ENCODE peak calls at places on chromosomes 1 and 21, in eight cellular contexts. One of them, this sample, is unnamed.

GRCh38 chr1:207259391-207259790 is 62.1 kb upstream of the CD55 start:
- DNase-seq in stomach: no peak
- DNase-seq in suprapubic skin: no peak
- DNase-seq in K562: no peak
- DNase-seq in tibial nerve: no peak
- DNase-seq in HepG2: peak
- DNase-seq in GM12878: no peak
- DNase-seq in ovary: no peak
- DNase-seq in this sample: peak

GRCh38 chr1:216076751-216077150 is 346.5 kb downstream of the USH2A start:
- DNase-seq in stomach: no peak
- DNase-seq in suprapubic skin: no peak
- DNase-seq in K562: no peak
- DNase-seq in tibial nerve: no peak
- DNase-seq in HepG2: no peak
- DNase-seq in GM12878: no peak
- DNase-seq in ovary: no peak
- DNase-seq in this sample: no peak

GRCh38 chr21:44566403-44566802 is 7.1 kb upstream of the KRTAP10-4 start:
- DNase-seq in stomach: no peak
- DNase-seq in suprapubic skin: no peak
- DNase-seq in K562: no peak
- DNase-seq in tibial nerve: no peak
- DNase-seq in HepG2: no peak
- DNase-seq in GM12878: no peak
- DNase-seq in ovary: no peak
- DNase-seq in this sample: no peak

GRCh38 chr1:64246294-64246917 is 43.0 kb downstream of the UBE2U start:
- DNase-seq in stomach: no peak
- DNase-seq in suprapubic skin: no peak
- DNase-seq in K562: peak
- DNase-seq in tibial nerve: no peak
- DNase-seq in HepG2: peak
- DNase-seq in GM12878: no peak
- DNase-seq in ovary: no peak
- DNase-seq in this sample: no peak

GRCh38 chr1:150575518-150576366 is 3.7 kb downstream of the MCL1 start:
- DNase-seq in stomach: no peak
- DNase-seq in suprapubic skin: no peak
- DNase-seq in K562: no peak
- DNase-seq in tibial nerve: no peak
- DNase-seq in HepG2: no peak
- DNase-seq in GM12878: no peak
- DNase-seq in ovary: no peak
- DNase-seq in this sample: no peak

GRCh38 chr1:31843506-31843905 is 27.7 kb upstream of the SPOCD1 start:
- DNase-seq in stomach: no peak
- DNase-seq in suprapubic skin: peak
- DNase-seq in K562: no peak
- DNase-seq in tibial nerve: no peak
- DNase-seq in HepG2: no peak
- DNase-seq in GM12878: no peak
- DNase-seq in ovary: no peak
- DNase-seq in this sample: no peak

GRCh38 chr21:19123053-19123452 is 719.5 kb upstream of the TMPRSS15 start:
- DNase-seq in stomach: no peak
- DNase-seq in suprapubic skin: no peak
- DNase-seq in K562: no peak
- DNase-seq in tibial nerve: no peak
- DNase-seq in HepG2: no peak
- DNase-seq in GM12878: no peak
- DNase-seq in ovary: no peak
- DNase-seq in this sample: no peak

GRCh38 chr1:106224426-106224825 is 832.0 kb upstream of the PRMT6 start:
- DNase-seq in stomach: no peak
- DNase-seq in suprapubic skin: no peak
- DNase-seq in K562: no peak
- DNase-seq in tibial nerve: no peak
- DNase-seq in HepG2: no peak
- DNase-seq in GM12878: no peak
- DNase-seq in ovary: no peak
- DNase-seq in this sample: no peak

GRCh38 chr1:25799758-25800537 is at the start of gene SELENON:
- DNase-seq in stomach: peak
- DNase-seq in suprapubic skin: no peak
- DNase-seq in K562: peak
- DNase-seq in tibial nerve: no peak
- DNase-seq in HepG2: peak
- DNase-seq in GM12878: no peak
- DNase-seq in ovary: peak
- DNase-seq in this sample: peak

GRCh38 chr1:111483166-111483565 is 9.4 kb downstream of the C1orf162 start:
- DNase-seq in stomach: no peak
- DNase-seq in suprapubic skin: no peak
- DNase-seq in K562: no peak
- DNase-seq in tibial nerve: no peak
- DNase-seq in HepG2: no peak
- DNase-seq in GM12878: no peak
- DNase-seq in ovary: no peak
- DNase-seq in this sample: no peak

GRCh38 chr21:14454642-14455009 is 71.7 kb upstream of the HSPA13 start:
- DNase-seq in stomach: no peak
- DNase-seq in suprapubic skin: no peak
- DNase-seq in K562: peak
- DNase-seq in tibial nerve: no peak
- DNase-seq in HepG2: no peak
- DNase-seq in GM12878: peak
- DNase-seq in ovary: no peak
- DNase-seq in this sample: no peak

GRCh38 chr1:1001631-1002300 is 1.9 kb upstream of the HES4 start:
- DNase-seq in stomach: peak
- DNase-seq in suprapubic skin: peak
- DNase-seq in K562: peak
- DNase-seq in tibial nerve: peak
- DNase-seq in HepG2: peak
- DNase-seq in GM12878: no peak
- DNase-seq in ovary: peak
- DNase-seq in this sample: peak

GRCh38 chr1:232510367-232511110 is 119.4 kb downstream of the SIPA1L2 start:
- DNase-seq in stomach: no peak
- DNase-seq in suprapubic skin: no peak
- DNase-seq in K562: no peak
- DNase-seq in tibial nerve: no peak
- DNase-seq in HepG2: no peak
- DNase-seq in GM12878: no peak
- DNase-seq in ovary: no peak
- DNase-seq in this sample: no peak

GRCh38 chr1:81424816-81425215 is 375.9 kb upstream of the ADGRL2 start:
- DNase-seq in stomach: no peak
- DNase-seq in suprapubic skin: no peak
- DNase-seq in K562: no peak
- DNase-seq in tibial nerve: no peak
- DNase-seq in HepG2: no peak
- DNase-seq in GM12878: no peak
- DNase-seq in ovary: no peak
- DNase-seq in this sample: no peak

GRCh38 chr1:6223617-6224016 is 12.1 kb downstream of the ICMT start:
- DNase-seq in stomach: no peak
- DNase-seq in suprapubic skin: no peak
- DNase-seq in K562: no peak
- DNase-seq in tibial nerve: no peak
- DNase-seq in HepG2: no peak
- DNase-seq in GM12878: no peak
- DNase-seq in ovary: no peak
- DNase-seq in this sample: no peak

GRCh38 chr1:6221210-6221784 is 14.5 kb downstream of the ICMT start:
- DNase-seq in stomach: no peak
- DNase-seq in suprapubic skin: no peak
- DNase-seq in K562: no peak
- DNase-seq in tibial nerve: no peak
- DNase-seq in HepG2: no peak
- DNase-seq in GM12878: no peak
- DNase-seq in ovary: no peak
- DNase-seq in this sample: no peak

GRCh38 chr1:6220236-6220635 is 14.3 kb downstream of the RNF207 start:
- DNase-seq in stomach: no peak
- DNase-seq in suprapubic skin: no peak
- DNase-seq in K562: no peak
- DNase-seq in tibial nerve: no peak
- DNase-seq in HepG2: no peak
- DNase-seq in GM12878: no peak
- DNase-seq in ovary: no peak
- DNase-seq in this sample: no peak

GRCh38 chr1:6222644-6223043 is 13.1 kb downstream of the ICMT start:
- DNase-seq in stomach: no peak
- DNase-seq in suprapubic skin: no peak
- DNase-seq in K562: no peak
- DNase-seq in tibial nerve: peak
- DNase-seq in HepG2: no peak
- DNase-seq in GM12878: no peak
- DNase-seq in ovary: no peak
- DNase-seq in this sample: peak

GRCh38 chr1:6218380-6218779 is 12.5 kb downstream of the RNF207 start:
- DNase-seq in stomach: no peak
- DNase-seq in suprapubic skin: no peak
- DNase-seq in K562: no peak
- DNase-seq in tibial nerve: no peak
- DNase-seq in HepG2: no peak
- DNase-seq in GM12878: no peak
- DNase-seq in ovary: no peak
- DNase-seq in this sample: no peak
- TF ChIP-seq EP300 in stomach: no peak
- TF ChIP-seq EP300 in suprapubic skin: no peak
- TF ChIP-seq EP300 in K562: no peak
- TF ChIP-seq EP300 in tibial nerve: no peak
- TF ChIP-seq EP300 in HepG2: no peak
- TF ChIP-seq EP300 in GM12878: no peak
- TF ChIP-seq EP300 in ovary: no peak
- TF ChIP-seq EP300 in this sample: no peak

GRCh38 chr1:10341062-10341600 is 57.7 kb upstream of the PGD start:
- DNase-seq in stomach: no peak
- DNase-seq in suprapubic skin: no peak
- DNase-seq in K562: no peak
- DNase-seq in tibial nerve: no peak
- DNase-seq in HepG2: no peak
- DNase-seq in GM12878: no peak
- DNase-seq in ovary: no peak
- DNase-seq in this sample: peak

GRCh38 chr1:10347109-10347508 is 51.8 kb upstream of the PGD start:
- DNase-seq in stomach: no peak
- DNase-seq in suprapubic skin: no peak
- DNase-seq in K562: no peak
- DNase-seq in tibial nerve: no peak
- DNase-seq in HepG2: no peak
- DNase-seq in GM12878: no peak
- DNase-seq in ovary: no peak
- DNase-seq in this sample: no peak
- TF ChIP-seq POLR2A in stomach: no peak
- TF ChIP-seq POLR2A in suprapubic skin: no peak
- TF ChIP-seq POLR2A in K562: no peak
- TF ChIP-seq POLR2A in tibial nerve: no peak
- TF ChIP-seq POLR2A in HepG2: no peak
- TF ChIP-seq POLR2A in GM12878: no peak
- TF ChIP-seq POLR2A in ovary: no peak
- TF ChIP-seq POLR2A in this sample: no peak

DNA sequence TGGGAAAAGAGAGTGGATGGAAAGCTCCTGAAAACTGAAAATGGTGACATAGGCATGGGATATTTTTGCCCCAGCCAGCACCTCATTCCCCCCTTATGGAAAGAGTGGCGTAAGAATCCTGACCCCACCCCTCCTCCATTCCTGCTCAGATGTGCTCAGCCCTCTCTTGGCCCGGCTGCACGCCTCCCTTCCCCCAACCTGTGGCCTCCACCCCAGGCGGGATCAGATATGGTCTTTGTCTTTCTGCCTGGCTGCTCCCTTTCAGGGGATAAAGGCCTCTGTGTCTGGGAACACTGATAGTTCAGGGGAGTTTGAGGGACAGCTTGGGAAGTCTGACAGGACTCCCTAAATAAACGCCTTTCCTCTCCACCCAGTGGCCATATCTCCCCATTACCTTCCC is 49.8 kb downstream of the KIRREL1 start:
- DNase-seq in stomach: no peak
- DNase-seq in suprapubic skin: no peak
- DNase-seq in K562: peak
- DNase-seq in tibial nerve: no peak
- DNase-seq in HepG2: no peak
- DNase-seq in GM12878: no peak
- DNase-seq in ovary: no peak
- DNase-seq in this sample: no peak
- TF ChIP-seq EP300 in stomach: no peak
- TF ChIP-seq EP300 in suprapubic skin: no peak
- TF ChIP-seq EP300 in K562: no peak
- TF ChIP-seq EP300 in tibial nerve: no peak
- TF ChIP-seq EP300 in HepG2: no peak
- TF ChIP-seq EP300 in GM12878: no peak
- TF ChIP-seq EP300 in ovary: no peak
- TF ChIP-seq EP300 in this sample: no peak

GRCh38 chr1:36889846-36890245 is 144.5 kb downstream of the GRIK3 start:
- DNase-seq in stomach: peak
- DNase-seq in suprapubic skin: peak
- DNase-seq in K562: no peak
- DNase-seq in tibial nerve: no peak
- DNase-seq in HepG2: no peak
- DNase-seq in GM12878: no peak
- DNase-seq in ovary: no peak
- DNase-seq in this sample: no peak

GRCh38 chr1:36890776-36891175 is 143.5 kb downstream of the GRIK3 start:
- DNase-seq in stomach: peak
- DNase-seq in suprapubic skin: peak
- DNase-seq in K562: no peak
- DNase-seq in tibial nerve: peak
- DNase-seq in HepG2: no peak
- DNase-seq in GM12878: no peak
- DNase-seq in ovary: no peak
- DNase-seq in this sample: no peak

GRCh38 chr1:36885537-36886441 is 148.5 kb downstream of the GRIK3 start:
- DNase-seq in stomach: peak
- DNase-seq in suprapubic skin: peak
- DNase-seq in K562: no peak
- DNase-seq in tibial nerve: peak
- DNase-seq in HepG2: no peak
- DNase-seq in GM12878: no peak
- DNase-seq in ovary: no peak
- DNase-seq in this sample: no peak

GRCh38 chr1:36889478-36889845 is 144.9 kb downstream of the GRIK3 start:
- DNase-seq in stomach: no peak
- DNase-seq in suprapubic skin: no peak
- DNase-seq in K562: no peak
- DNase-seq in tibial nerve: peak
- DNase-seq in HepG2: no peak
- DNase-seq in GM12878: no peak
- DNase-seq in ovary: no peak
- DNase-seq in this sample: no peak

GRCh38 chr1:36888811-36889477 is 145.4 kb downstream of the GRIK3 start:
- DNase-seq in stomach: no peak
- DNase-seq in suprapubic skin: peak
- DNase-seq in K562: no peak
- DNase-seq in tibial nerve: peak
- DNase-seq in HepG2: no peak
- DNase-seq in GM12878: no peak
- DNase-seq in ovary: no peak
- DNase-seq in this sample: no peak
- TF ChIP-seq POLR2A in stomach: no peak
- TF ChIP-seq POLR2A in suprapubic skin: no peak
- TF ChIP-seq POLR2A in K562: no peak
- TF ChIP-seq POLR2A in tibial nerve: no peak
- TF ChIP-seq POLR2A in HepG2: no peak
- TF ChIP-seq POLR2A in GM12878: no peak
- TF ChIP-seq POLR2A in ovary: no peak
- TF ChIP-seq POLR2A in this sample: no peak

This sample was measured in transverse colon.